ENCODE peak calls at places on chromosomes 13 and 19, in seven cellular contexts. One of them, this sample, is unnamed.

GRCh38 chr19:1261512-1261862 is 7.6 kb upstream of the CIRBP start:
- DNase-seq in tibial artery: no peak
- DNase-seq in endothelial cell: no peak
- DNase-seq in nucleus accumbens: no peak
- DNase-seq in amniotic stem cell: no peak
- DNase-seq in NCI-H1092 treated with DMSO at 0.1 percent for 48 hours: no peak
- DNase-seq in AG08395: no peak
- DNase-seq in this sample: peak; percentile 54

GRCh38 chr19:31772915-31773314 is 423.7 kb upstream of the TSHZ3 start:
- DNase-seq in tibial artery: no peak
- DNase-seq in endothelial cell: no peak
- DNase-seq in nucleus accumbens: no peak
- DNase-seq in amniotic stem cell: no peak
- DNase-seq in NCI-H1092 treated with DMSO at 0.1 percent for 48 hours: no peak
- DNase-seq in AG08395: no peak
- DNase-seq in this sample: no peak

GRCh38 chr13:32019612-32020233 is 11.9 kb upstream of the FRY start:
- DNase-seq in tibial artery: no peak
- DNase-seq in endothelial cell: peak; percentile 60
- DNase-seq in nucleus accumbens: peak; percentile 66
- DNase-seq in amniotic stem cell: no peak
- DNase-seq in NCI-H1092 treated with DMSO at 0.1 percent for 48 hours: peak; percentile 67
- DNase-seq in AG08395: peak; percentile 68
- DNase-seq in this sample: peak; percentile 45

GRCh38 chr13:66714795-66715194 is 515.3 kb downstream of the PCDH9 start:
- DNase-seq in tibial artery: no peak
- DNase-seq in endothelial cell: no peak
- DNase-seq in nucleus accumbens: no peak
- DNase-seq in amniotic stem cell: no peak
- DNase-seq in NCI-H1092 treated with DMSO at 0.1 percent for 48 hours: no peak
- DNase-seq in AG08395: no peak
- DNase-seq in this sample: no peak

GRCh38 chr19:42199440-42200115 is 17.9 kb downstream of the DEDD2 start:
- DNase-seq in tibial artery: no peak
- DNase-seq in endothelial cell: no peak
- DNase-seq in nucleus accumbens: no peak
- DNase-seq in amniotic stem cell: no peak
- DNase-seq in NCI-H1092 treated with DMSO at 0.1 percent for 48 hours: no peak
- DNase-seq in AG08395: no peak
- DNase-seq in this sample: no peak

GRCh38 chr13:106156468-106156867 is 379.0 kb downstream of the EFNB2 start:
- DNase-seq in tibial artery: no peak
- DNase-seq in endothelial cell: no peak
- DNase-seq in nucleus accumbens: no peak
- DNase-seq in amniotic stem cell: peak; percentile 90
- DNase-seq in NCI-H1092 treated with DMSO at 0.1 percent for 48 hours: no peak
- DNase-seq in AG08395: peak; percentile 87
- DNase-seq in this sample: no peak

GRCh38 chr13:45875951-45876350 is 24.4 kb upstream of the SIAH3 start:
- DNase-seq in tibial artery: no peak
- DNase-seq in endothelial cell: no peak
- DNase-seq in nucleus accumbens: peak; percentile 69
- DNase-seq in amniotic stem cell: no peak
- DNase-seq in NCI-H1092 treated with DMSO at 0.1 percent for 48 hours: no peak
- DNase-seq in AG08395: no peak
- DNase-seq in this sample: no peak

GRCh38 chr13:36297259-36297599 is 385 bp downstream of the CCDC169 start:
- DNase-seq in tibial artery: no peak
- DNase-seq in endothelial cell: no peak
- DNase-seq in nucleus accumbens: no peak
- DNase-seq in amniotic stem cell: no peak
- DNase-seq in NCI-H1092 treated with DMSO at 0.1 percent for 48 hours: no peak
- DNase-seq in AG08395: peak; percentile 54
- DNase-seq in this sample: no peak

GRCh38 chr13:95643814-95644598 is 500 bp downstream of the DZIP1 start:
- DNase-seq in tibial artery: no peak
- DNase-seq in endothelial cell: peak; percentile 57
- DNase-seq in nucleus accumbens: peak; percentile 47
- DNase-seq in amniotic stem cell: no peak
- DNase-seq in NCI-H1092 treated with DMSO at 0.1 percent for 48 hours: peak; percentile 78
- DNase-seq in AG08395: peak; percentile 28
- DNase-seq in this sample: peak; percentile 89

GRCh38 chr13:70841240-70842061 is 733.2 kb upstream of the KLHL1 start:
- DNase-seq in tibial artery: no peak
- DNase-seq in endothelial cell: no peak
- DNase-seq in nucleus accumbens: no peak
- DNase-seq in amniotic stem cell: no peak
- DNase-seq in NCI-H1092 treated with DMSO at 0.1 percent for 48 hours: no peak
- DNase-seq in AG08395: no peak
- DNase-seq in this sample: no peak

GRCh38 chr19:55086730-55087541 is 11.3 kb downstream of the EPS8L1 start:
- DNase-seq in tibial artery: peak; percentile 94
- DNase-seq in endothelial cell: peak; percentile 96
- DNase-seq in nucleus accumbens: peak; percentile 88
- DNase-seq in amniotic stem cell: peak; percentile 87
- DNase-seq in NCI-H1092 treated with DMSO at 0.1 percent for 48 hours: no peak
- DNase-seq in AG08395: peak; percentile 99
- DNase-seq in this sample: peak; percentile 94

GRCh38 chr13:67231481-67231940 is 1.4 kb upstream of the PCDH9 start:
- DNase-seq in tibial artery: no peak
- DNase-seq in endothelial cell: no peak
- DNase-seq in nucleus accumbens: no peak
- DNase-seq in amniotic stem cell: no peak
- DNase-seq in NCI-H1092 treated with DMSO at 0.1 percent for 48 hours: peak; percentile 42
- DNase-seq in AG08395: no peak
- DNase-seq in this sample: no peak

GRCh38 chr19:44071824-44072542 is at the start of gene ZNF284:
- DNase-seq in tibial artery: peak; percentile 92
- DNase-seq in endothelial cell: peak; percentile 74
- DNase-seq in nucleus accumbens: peak; percentile 94
- DNase-seq in amniotic stem cell: peak; percentile 64
- DNase-seq in NCI-H1092 treated with DMSO at 0.1 percent for 48 hours: peak; percentile 65
- DNase-seq in AG08395: peak; percentile 91
- DNase-seq in this sample: peak; percentile 96

GRCh38 chr19:2549701-2550191 is 73.8 kb downstream of the GADD45B start:
- DNase-seq in tibial artery: peak; percentile 89
- DNase-seq in endothelial cell: no peak
- DNase-seq in nucleus accumbens: peak; percentile 88
- DNase-seq in amniotic stem cell: no peak
- DNase-seq in NCI-H1092 treated with DMSO at 0.1 percent for 48 hours: no peak
- DNase-seq in AG08395: peak; percentile 92
- DNase-seq in this sample: no peak

This sample was measured in retina.